ENCODE peak calls at places on chromosomes 4 and X, in seven cellular contexts. Q, U, C, M, Z, O and G are unnamed samples.

GRCh38 chr4:151184523-151185458 is 85.4 kb downstream of the RPS3A start:
- DNase-seq in Q (no peak), U (peak; percentile 26), C (no peak), M (no peak), Z (no peak), O (no peak), G (no peak)

GRCh38 chrX:71664889-71665491 is 2.4 kb upstream of the LOC101059915 start:
- DNase-seq in Q (no peak), U (no peak), C (no peak), M (no peak), Z (no peak), O (no peak), G (no peak)

GRCh38 chr4:47510506-47511143 is 25.6 kb downstream of the ATP10D start:
- DNase-seq in Q (no peak), U (no peak), C (no peak), M (no peak), Z (no peak), O (no peak), G (no peak)

GRCh38 chr4:174365018-174365587 is 81.4 kb downstream of the CEP44 start:
- DNase-seq in Q (no peak), U (peak; percentile 57), C (peak; percentile 12), M (no peak), Z (peak; percentile 11), O (no peak), G (no peak)

GRCh38 chr4:8591114-8591513 is 1.5 kb upstream of the CPZ start:
- DNase-seq in Q (no peak), U (no peak), C (no peak), M (no peak), Z (no peak), O (no peak), G (no peak)

GRCh38 chr4:145058256-145058655 is 39.7 kb downstream of the ANAPC10 start:
- DNase-seq in Q (no peak), U (no peak), C (no peak), M (no peak), Z (no peak), O (no peak), G (no peak)

GRCh38 chr4:2750719-2751605 is 5.2 kb downstream of the TNIP2 start:
- DNase-seq in Q (no peak), U (no peak), C (no peak), M (no peak), Z (no peak), O (no peak), G (no peak)

GRCh38 chrX:18286322-18286831 is 65.7 kb upstream of the BEND2 start:
- DNase-seq in Q (no peak), U (no peak), C (no peak), M (no peak), Z (no peak), O (no peak), G (no peak)

GRCh38 chrX:107716045-107716684 is 59.4 kb downstream of the TSC22D3 start:
- DNase-seq in Q (no peak), U (no peak), C (no peak), M (peak; percentile 10), Z (peak; percentile 13), O (no peak), G (no peak)

GRCh38 chr4:98508825-98509539 is 149.4 kb downstream of the TSPAN5 start:
- DNase-seq in Q (no peak), U (no peak), C (no peak), M (no peak), Z (no peak), O (no peak), G (no peak)

GRCh38 chrX:318068-318738 is 393 bp downstream of the GTPBP6 start:
- DNase-seq in Q (peak; percentile 95), U (peak; percentile 99), C (no peak), M (peak; percentile 99), Z (peak; percentile 99), O (no peak), G (no peak)

GRCh38 chr4:103075894-103076776 is at the start of gene SLC9B2:
- DNase-seq in Q (peak; percentile 44), U (peak; percentile 41), C (peak; percentile 45), M (peak; percentile 35), Z (peak; percentile 68), O (no peak), G (peak; percentile 41)

GRCh38 chrX:107704181-107704580 is 71.4 kb downstream of the TSC22D3 start:
- DNase-seq in Q (no peak), U (no peak), C (no peak), M (no peak), Z (no peak), O (no peak), G (no peak)

GRCh38 chr4:40246938-40247337 is 50.1 kb downstream of the RHOH start:
- DNase-seq in Q (no peak), U (no peak), C (no peak), M (no peak), Z (no peak), O (no peak), G (no peak)

GRCh38 chrX:51860679-51861078 is 32.7 kb upstream of the MAGED1 start:
- DNase-seq in Q (no peak), U (peak; percentile 61), C (peak; percentile 33), M (no peak), Z (no peak), O (no peak), G (peak; percentile 0)

GRCh38 chr4:87559090-87559837 is 30.1 kb upstream of the SPARCL1 start:
- DNase-seq in Q (peak; percentile 7), U (peak; percentile 22), C (no peak), M (no peak), Z (peak; percentile 62), O (no peak), G (no peak)

GRCh38 chrX:18674417-18674787 is 2.5 kb upstream of the RS1 start:
- DNase-seq in Q (peak; percentile 2), U (no peak), C (peak; percentile 40), M (no peak), Z (peak; percentile 20), O (no peak), G (no peak)

GRCh38 chr4:79148369-79148768 is 177.5 kb downstream of the NAA11 start:
- DNase-seq in Q (no peak), U (no peak), C (no peak), M (no peak), Z (no peak), O (no peak), G (no peak)

GRCh38 chrX:86946569-86946968 is 571.0 kb upstream of the KLHL4 start:
- DNase-seq in Q (no peak), U (peak; percentile 71), C (peak; percentile 7), M (no peak), Z (peak; percentile 0), O (no peak), G (no peak)

GRCh38 chr4:15920723-15921591 is 17.6 kb downstream of the FGFBP1 start:
- DNase-seq in Q (no peak), U (peak; percentile 71), C (peak; percentile 80), M (no peak), Z (peak; percentile 17), O (no peak), G (no peak)

GRCh38 chr4:109699553-109700225 is 3.6 kb downstream of the CASP6 start:
- DNase-seq in Q (no peak), U (no peak), C (no peak), M (no peak), Z (no peak), O (no peak), G (no peak)

GRCh38 chr4:138542191-138542771 is 300.1 kb upstream of the SLC7A11 start:
- DNase-seq in Q (no peak), U (no peak), C (no peak), M (no peak), Z (no peak), O (no peak), G (no peak)

GRCh38 chr4:40192286-40193017 is 4.4 kb upstream of the RHOH start:
- DNase-seq in Q (no peak), U (no peak), C (peak; percentile 3), M (no peak), Z (no peak), O (no peak), G (no peak)

GRCh38 chr4:92735025-92735665 is 431.4 kb downstream of the GRID2 start:
- DNase-seq in Q (no peak), U (no peak), C (no peak), M (no peak), Z (no peak), O (no peak), G (no peak)

GRCh38 chr4:109729155-109729562 is 711 bp downstream of the PLA2G12A start:
- DNase-seq in Q (no peak), U (peak; percentile 58), C (no peak), M (no peak), Z (no peak), O (no peak), G (no peak)

GRCh38 chr4:7135389-7135746 is 57.0 kb upstream of the SORCS2 start:
- DNase-seq in Q (no peak), U (no peak), C (no peak), M (no peak), Z (no peak), O (no peak), G (no peak)

GRCh38 chr4:73396304-73396703 is 7.8 kb upstream of the ALB start:
- DNase-seq in Q (no peak), U (no peak), C (no peak), M (no peak), Z (no peak), O (no peak), G (no peak)

GRCh38 chrX:78357342-78358055 is 30.1 kb upstream of the CYSLTR1 start:
- DNase-seq in Q (no peak), U (no peak), C (no peak), M (no peak), Z (no peak), O (no peak), G (no peak)

GRCh38 chr4:54165011-54165410 is 64.1 kb upstream of the PDGFRA start:
- DNase-seq in Q (no peak), U (no peak), C (no peak), M (no peak), Z (no peak), O (no peak), G (no peak)

GRCh38 chr4:11424000-11424399 is 4.7 kb downstream of the HS3ST1 start:
- DNase-seq in Q (no peak), U (peak; percentile 29), C (peak; percentile 22), M (no peak), Z (peak; percentile 18), O (no peak), G (peak; percentile 7)

GRCh38 chr4:3446631-3447320 is 5.0 kb downstream of the HGFAC start:
- DNase-seq in Q (no peak), U (no peak), C (no peak), M (no peak), Z (no peak), O (no peak), G (no peak)

GRCh38 chrX:40471965-40472648 is 108.7 kb upstream of the ATP6AP2 start:
- DNase-seq in Q (no peak), U (peak; percentile 38), C (peak; percentile 60), M (no peak), Z (peak; percentile 12), O (no peak), G (peak; percentile 9)

GRCh38 chr4:158599150-158599549 is 72.5 kb downstream of the C4orf46 start:
- DNase-seq in Q (no peak), U (no peak), C (no peak), M (no peak), Z (no peak), O (no peak), G (no peak)

GRCh38 chr4:120009731-120010130 is 56.9 kb downstream of the MAD2L1 start:
- DNase-seq in Q (no peak), U (no peak), C (no peak), M (no peak), Z (no peak), O (no peak), G (no peak)

GRCh38 chr4:134862116-134862515 is 660.5 kb upstream of the PABPC4L start:
- DNase-seq in Q (no peak), U (no peak), C (no peak), M (no peak), Z (no peak), O (no peak), G (no peak)

GRCh38 chr4:140013088-140013487 is 140.9 kb downstream of the MAML3 start:
- DNase-seq in Q (no peak), U (no peak), C (no peak), M (no peak), Z (no peak), O (no peak), G (no peak)

GRCh38 chrX:19886888-19887531 is 390 bp downstream of the SH3KBP1 start:
- DNase-seq in Q (no peak), U (no peak), C (no peak), M (peak; percentile 9), Z (peak; percentile 37), O (no peak), G (no peak)